ENCODE peak calls at places on chromosomes 5 and 9, in four cellular contexts. One of them, this sample, is unnamed.

GRCh38 chr9:37430841-37431597 is 8.5 kb downstream of the GRHPR start:
- DNase-seq in fibroblast of the aortic adventitia: no peak
- DNase-seq in mucosa of gallbladder: no peak
- DNase-seq in fibroblast of lung: peak
- DNase-seq in this sample: no peak

GRCh38 chr9:132369421-132369820 is 14.6 kb upstream of the SETX start:
- DNase-seq in mucosa of gallbladder: no peak
- DNase-seq in fibroblast of lung: no peak
- DNase-seq in fibroblast of the aortic adventitia: no peak
- DNase-seq in this sample: no peak

GRCh38 chr5:122311400-122311887 is 593 bp upstream of the SNCAIP start:
- DNase-seq in mucosa of gallbladder: no peak
- DNase-seq in fibroblast of the aortic adventitia: no peak
- DNase-seq in fibroblast of lung: peak
- DNase-seq in this sample: no peak

GRCh38 chr5:19977069-19977468 is 10.9 kb downstream of the CDH18 start:
- DNase-seq in fibroblast of the aortic adventitia: peak
- DNase-seq in fibroblast of lung: no peak
- DNase-seq in mucosa of gallbladder: no peak
- DNase-seq in this sample: no peak

GRCh38 chr5:56447232-56447631 is 214.1 kb upstream of the ANKRD55 start:
- DNase-seq in mucosa of gallbladder: peak
- DNase-seq in fibroblast of the aortic adventitia: peak
- DNase-seq in fibroblast of lung: no peak
- DNase-seq in this sample: no peak

GRCh38 chr5:8908055-8908683 is 637.7 kb downstream of the SEMA5A start:
- DNase-seq in fibroblast of the aortic adventitia: peak
- DNase-seq in mucosa of gallbladder: no peak
- DNase-seq in fibroblast of lung: peak
- DNase-seq in this sample: peak

GRCh38 chr9:96100385-96100978 is 201.5 kb downstream of the HSD17B3 start:
- DNase-seq in fibroblast of lung: peak
- DNase-seq in mucosa of gallbladder: no peak
- DNase-seq in fibroblast of the aortic adventitia: no peak
- DNase-seq in this sample: no peak

GRCh38 chr5:132483101-132483500 is 7.5 kb downstream of the IRF1 start:
- DNase-seq in fibroblast of lung: no peak
- DNase-seq in mucosa of gallbladder: no peak
- DNase-seq in fibroblast of the aortic adventitia: no peak
- DNase-seq in this sample: no peak

GRCh38 chr5:128825826-128826225 is 139.5 kb upstream of the SLC27A6 start:
- DNase-seq in fibroblast of the aortic adventitia: peak
- DNase-seq in fibroblast of lung: peak
- DNase-seq in mucosa of gallbladder: no peak
- DNase-seq in this sample: no peak

GRCh38 chr9:38087934-38088925 is 19.2 kb upstream of the SHB start:
- DNase-seq in mucosa of gallbladder: peak
- DNase-seq in fibroblast of the aortic adventitia: peak
- DNase-seq in fibroblast of lung: peak
- DNase-seq in this sample: peak

GRCh38 chr5:127827451-127827850 is 124.3 kb downstream of the CCDC192 start:
- DNase-seq in mucosa of gallbladder: no peak
- DNase-seq in fibroblast of the aortic adventitia: no peak
- DNase-seq in fibroblast of lung: no peak
- DNase-seq in this sample: peak

GRCh38 chr5:172858990-172859811 is 25.1 kb downstream of the ERGIC1 start:
- DNase-seq in mucosa of gallbladder: no peak
- DNase-seq in fibroblast of the aortic adventitia: peak
- DNase-seq in fibroblast of lung: peak
- DNase-seq in this sample: no peak

GRCh38 chr5:127313847-127314473 is 23.4 kb downstream of the MEGF10 start:
- DNase-seq in mucosa of gallbladder: peak
- DNase-seq in fibroblast of lung: peak
- DNase-seq in fibroblast of the aortic adventitia: peak
- DNase-seq in this sample: peak

GRCh38 chr9:136051568-136052432 is 43.3 kb downstream of the NACC2 start:
- DNase-seq in mucosa of gallbladder: peak
- DNase-seq in fibroblast of lung: peak
- DNase-seq in fibroblast of the aortic adventitia: peak
- DNase-seq in this sample: no peak

GRCh38 chr9:17627641-17628040 is 48.8 kb downstream of the SH3GL2 start:
- DNase-seq in fibroblast of the aortic adventitia: no peak
- DNase-seq in mucosa of gallbladder: no peak
- DNase-seq in fibroblast of lung: peak
- DNase-seq in this sample: no peak

GRCh38 chr5:29382735-29383280 is 1810.7 kb upstream of the CDH6 start:
- DNase-seq in mucosa of gallbladder: no peak
- DNase-seq in fibroblast of the aortic adventitia: peak
- DNase-seq in fibroblast of lung: no peak
- DNase-seq in this sample: no peak

GRCh38 chr9:125998837-125999503 is 251.8 kb downstream of the PBX3 start:
- DNase-seq in fibroblast of the aortic adventitia: no peak
- DNase-seq in mucosa of gallbladder: no peak
- DNase-seq in fibroblast of lung: no peak
- DNase-seq in this sample: no peak

GRCh38 chr9:78234810-78235209 is 1.1 kb upstream of the CEP78 start:
- DNase-seq in fibroblast of lung: peak
- DNase-seq in fibroblast of the aortic adventitia: peak
- DNase-seq in mucosa of gallbladder: no peak
- DNase-seq in this sample: no peak

GRCh38 chr5:129930221-129930620 is 26.0 kb downstream of the CHSY3 start:
- DNase-seq in fibroblast of the aortic adventitia: peak
- DNase-seq in fibroblast of lung: peak
- DNase-seq in mucosa of gallbladder: no peak
- DNase-seq in this sample: no peak

GRCh38 chr9:75889977-75890540 is 414 bp upstream of the PCSK5 start:
- DNase-seq in fibroblast of the aortic adventitia: peak
- DNase-seq in fibroblast of lung: peak
- DNase-seq in mucosa of gallbladder: peak
- DNase-seq in this sample: no peak

GRCh38 chr9:100084145-100084478 is 14.7 kb downstream of the ERP44 start:
- DNase-seq in fibroblast of lung: no peak
- DNase-seq in mucosa of gallbladder: no peak
- DNase-seq in fibroblast of the aortic adventitia: no peak
- DNase-seq in this sample: peak

GRCh38 chr5:118592678-118593328 is 395.5 kb downstream of the DTWD2 start:
- DNase-seq in mucosa of gallbladder: no peak
- DNase-seq in fibroblast of lung: no peak
- DNase-seq in fibroblast of the aortic adventitia: no peak
- DNase-seq in this sample: no peak

GRCh38 chr9:77832647-77833046 is 184.5 kb upstream of the GNA14 start:
- DNase-seq in fibroblast of the aortic adventitia: no peak
- DNase-seq in mucosa of gallbladder: no peak
- DNase-seq in fibroblast of lung: no peak
- DNase-seq in this sample: no peak

GRCh38 chr9:124011460-124012301 is at the start of gene LHX2:
- DNase-seq in fibroblast of lung: peak
- DNase-seq in mucosa of gallbladder: peak
- DNase-seq in fibroblast of the aortic adventitia: peak
- DNase-seq in this sample: no peak

GRCh38 chr9:97853844-97854695 is 1.0 kb downstream of the FOXE1 start:
- DNase-seq in fibroblast of the aortic adventitia: no peak
- DNase-seq in fibroblast of lung: peak
- DNase-seq in mucosa of gallbladder: no peak
- DNase-seq in this sample: no peak

This sample was measured in Karpas-422.